ENCODE peak calls at places on chromosome 2, in five cellular contexts. E, F, H, D and Q are unnamed samples.

GRCh38 chr2:197803033-197803444 is 1.4 kb upstream of the PLCL1 start:
- DNase-seq in E (peak; percentile 25), F (no peak), H (peak; percentile 60), D (peak; percentile 13), Q (peak; percentile 55)

GRCh38 chr2:227871375-227871788 is at the start of gene DAW1:
- DNase-seq in E (no peak), F (peak; percentile 17), H (no peak), D (no peak), Q (no peak)

GRCh38 chr2:30165050-30165520 is 18.3 kb downstream of the YPEL5 start:
- DNase-seq in E (peak; percentile 93), F (peak; percentile 58), H (peak; percentile 92), D (peak; percentile 80), Q (peak; percentile 90)

GRCh38 chr2:204900910-204901309 is 355.6 kb downstream of the PARD3B start:
- DNase-seq in E (no peak), F (no peak), H (no peak), D (peak; percentile 52), Q (peak; percentile 60)

GRCh38 chr2:239955086-239955988 is 69.8 kb downstream of the NDUFA10 start:
- DNase-seq in E (no peak), F (no peak), H (no peak), D (no peak), Q (no peak)

GRCh38 chr2:65377556-65378307 is 54.7 kb downstream of the SPRED2 start:
- DNase-seq in E (peak; percentile 69), F (no peak), H (no peak), D (peak; percentile 91), Q (peak; percentile 90)

GRCh38 chr2:163551974-163552373 is 183.8 kb downstream of the FIGN start:
- DNase-seq in E (no peak), F (no peak), H (no peak), D (peak; percentile 9), Q (peak; percentile 1)

GRCh38 chr2:168136392-168136977 is 110.9 kb downstream of the STK39 start:
- DNase-seq in E (peak; percentile 23), F (no peak), H (peak; percentile 55), D (peak; percentile 36), Q (peak; percentile 49)

GRCh38 chr2:66434679-66435548 is at the start of gene MEIS1:
- DNase-seq in E (peak; percentile 82), F (no peak), H (peak; percentile 88), D (peak; percentile 95), Q (peak; percentile 94)

GRCh38 chr2:21040468-21041377 is 3.1 kb downstream of the APOB start:
- DNase-seq in E (no peak), F (no peak), H (no peak), D (no peak), Q (no peak)

GRCh38 chr2:179675435-179675834 is 186.0 kb downstream of the ZNF385B start:
- DNase-seq in E (no peak), F (no peak), H (no peak), D (peak; percentile 7), Q (no peak)

GRCh38 chr2:70685771-70686171 is 82.2 kb downstream of the ADD2 start:
- DNase-seq in E (no peak), F (no peak), H (peak; percentile 81), D (no peak), Q (no peak)

GRCh38 chr2:133362061-133362476 is 206.2 kb downstream of the NCKAP5 start:
- DNase-seq in E (peak; percentile 21), F (no peak), H (no peak), D (peak; percentile 86), Q (no peak)

GRCh38 chr2:166202778-166203177 is 75.0 kb upstream of the SCN1A start:
- DNase-seq in E (no peak), F (no peak), H (no peak), D (no peak), Q (no peak)

GRCh38 chr2:182666674-182667320 is 49.3 kb upstream of the DNAJC10 start:
- DNase-seq in E (no peak), F (no peak), H (peak; percentile 10), D (peak; percentile 28), Q (peak; percentile 43)

GRCh38 chr2:88133875-88134274 is 6.0 kb upstream of the FABP1 start:
- DNase-seq in E (no peak), F (no peak), H (no peak), D (no peak), Q (no peak)

GRCh38 chr2:169393068-169393590 is 30.8 kb upstream of the LRP2 start:
- DNase-seq in E (no peak), F (no peak), H (peak; percentile 78), D (peak; percentile 52), Q (peak; percentile 6)